ENCODE peak calls at places on chromosomes 4 and X, in four cellular contexts. One of them, this sample, is unnamed.

GRCh38 chr4:181959121-181959520 is 284.1 kb upstream of the TENM3 start:
- DNase-seq in HepG2: no peak
- DNase-seq in K562: no peak
- DNase-seq in GM12878: no peak
- DNase-seq in this sample: no peak

GRCh38 chrX:42732506-42732905 is 45.5 kb downstream of the PPP1R2C start:
- DNase-seq in K562: no peak
- DNase-seq in GM12878: no peak
- DNase-seq in HepG2: no peak
- DNase-seq in this sample: no peak

GRCh38 chr4:77669911-77670590 is 64.4 kb downstream of the CXCL13 start:
- DNase-seq in GM12878: no peak
- DNase-seq in HepG2: no peak
- DNase-seq in K562: no peak
- DNase-seq in this sample: no peak

GRCh38 chr4:169116270-169116901 is 106.3 kb upstream of the CBR4 start:
- DNase-seq in HepG2: no peak
- DNase-seq in GM12878: no peak
- DNase-seq in K562: no peak
- DNase-seq in this sample: no peak

GRCh38 chr4:155187989-155188388 is 20.4 kb upstream of the NPY2R start:
- DNase-seq in HepG2: no peak
- DNase-seq in GM12878: no peak
- DNase-seq in K562: no peak
- DNase-seq in this sample: no peak

GRCh38 chrX:48831136-48831908 is 4.1 kb downstream of the PCSK1N start:
- DNase-seq in K562: no peak
- DNase-seq in GM12878: no peak
- DNase-seq in HepG2: no peak
- DNase-seq in this sample: peak; percentile 27

GRCh38 chr4:155608231-155608885 is 58.3 kb upstream of the GUCY1A1 start:
- DNase-seq in HepG2: no peak
- DNase-seq in GM12878: no peak
- DNase-seq in K562: no peak
- DNase-seq in this sample: no peak

GRCh38 chrX:39616098-39616729 is 481.5 kb downstream of the BCOR start:
- DNase-seq in HepG2: no peak
- DNase-seq in GM12878: peak; percentile 24
- DNase-seq in K562: no peak
- DNase-seq in this sample: no peak

GRCh38 chr4:1010522-1011021 is 854 bp upstream of the FGFRL1 start:
- DNase-seq in HepG2: no peak
- DNase-seq in K562: no peak
- DNase-seq in GM12878: no peak
- DNase-seq in this sample: peak; percentile 40

GRCh38 chrX:132786217-132786616 is 172.2 kb downstream of the HS6ST2 start:
- DNase-seq in K562: no peak
- DNase-seq in GM12878: no peak
- DNase-seq in HepG2: no peak
- DNase-seq in this sample: no peak

DNA sequence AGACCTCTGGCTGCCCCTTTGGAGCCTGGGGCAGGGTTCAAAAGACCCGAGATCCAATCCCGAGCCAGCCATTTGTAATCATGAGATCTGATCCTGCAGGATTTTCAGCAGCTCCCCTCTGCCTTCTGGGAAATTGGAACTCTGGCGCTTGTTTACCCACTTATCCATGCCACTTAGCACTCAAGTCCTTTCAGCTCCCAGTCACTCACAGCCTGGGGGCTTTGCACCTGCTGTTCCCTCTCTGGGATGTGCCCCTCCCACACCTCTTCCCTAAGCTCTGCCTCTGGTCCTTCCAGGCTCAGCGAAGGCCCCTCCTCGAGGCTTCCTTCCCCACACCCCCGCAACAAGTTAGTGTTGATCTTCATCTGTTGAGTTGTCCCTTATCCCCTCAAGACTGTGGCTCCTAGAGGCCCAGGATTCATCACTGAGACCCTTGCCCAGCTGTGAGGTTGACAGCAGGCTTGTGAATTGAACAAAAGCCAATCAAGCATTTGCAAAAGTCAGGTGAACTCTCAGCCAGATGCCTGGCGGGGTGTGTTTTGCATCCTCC is 99.1 kb upstream of the AFAP1 start:
- DNase-seq in K562: no peak
- DNase-seq in HepG2: no peak
- DNase-seq in GM12878: no peak
- DNase-seq in this sample: no peak
- TF ChIP-seq REST in K562: no peak
- TF ChIP-seq REST in HepG2: no peak
- TF ChIP-seq REST in GM12878: no peak
- TF ChIP-seq REST in this sample: no peak

GRCh38 chr4:41202356-41202755 is 12.0 kb downstream of the APBB2 start:
- DNase-seq in GM12878: no peak
- DNase-seq in K562: no peak
- DNase-seq in HepG2: no peak
- DNase-seq in this sample: no peak
- TF ChIP-seq JUNB in GM12878: no peak
- TF ChIP-seq JUNB in K562: no peak
- TF ChIP-seq JUNB in HepG2: no peak
- TF ChIP-seq JUNB in this sample: no peak

GRCh38 chr4:113869743-113870375 is 108.3 kb upstream of the CAMK2D start:
- DNase-seq in K562: no peak
- DNase-seq in GM12878: peak; percentile 54
- DNase-seq in HepG2: no peak
- DNase-seq in this sample: no peak
- H2AFZ ChIP-seq in K562: no peak overlapping the region
- H2AFZ ChIP-seq in GM12878: peak overlapping the region; percentile 66
- H2AFZ ChIP-seq in HepG2: no peak overlapping the region
- H2AFZ ChIP-seq in this sample: no peak overlapping the region

GRCh38 chrX:83186632-83187031 is 321.5 kb upstream of the POU3F4 start:
- DNase-seq in K562: no peak
- DNase-seq in HepG2: no peak
- DNase-seq in GM12878: no peak
- DNase-seq in this sample: no peak

GRCh38 chrX:83185010-83185409 is 323.1 kb upstream of the POU3F4 start:
- DNase-seq in HepG2: no peak
- DNase-seq in GM12878: no peak
- DNase-seq in K562: no peak
- DNase-seq in this sample: no peak

DNA sequence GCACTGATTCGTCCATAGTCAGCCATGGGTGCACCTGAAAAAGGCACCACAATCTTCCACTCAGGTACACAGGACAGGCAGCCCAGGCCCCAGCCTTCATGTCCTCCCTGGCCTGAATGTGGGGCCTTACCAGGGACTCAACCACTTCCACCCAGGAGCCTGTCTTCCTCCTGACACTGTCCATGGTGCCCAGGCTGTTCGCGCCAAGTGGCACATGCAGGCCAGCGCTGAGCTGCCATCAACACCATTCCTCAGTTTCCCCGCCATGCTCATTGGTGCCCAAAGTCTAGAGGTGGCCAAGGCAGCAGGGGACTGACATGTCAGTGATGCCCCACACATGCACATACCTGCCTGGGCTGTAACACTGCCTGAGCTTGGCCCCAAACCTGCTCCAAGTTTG is 322.2 kb upstream of the POU3F4 start:
- DNase-seq in GM12878: no peak
- DNase-seq in K562: no peak
- DNase-seq in HepG2: no peak
- DNase-seq in this sample: no peak
- TF ChIP-seq REST in GM12878: no peak
- TF ChIP-seq REST in K562: no peak
- TF ChIP-seq REST in HepG2: no peak
- TF ChIP-seq REST in this sample: no peak

DNA sequence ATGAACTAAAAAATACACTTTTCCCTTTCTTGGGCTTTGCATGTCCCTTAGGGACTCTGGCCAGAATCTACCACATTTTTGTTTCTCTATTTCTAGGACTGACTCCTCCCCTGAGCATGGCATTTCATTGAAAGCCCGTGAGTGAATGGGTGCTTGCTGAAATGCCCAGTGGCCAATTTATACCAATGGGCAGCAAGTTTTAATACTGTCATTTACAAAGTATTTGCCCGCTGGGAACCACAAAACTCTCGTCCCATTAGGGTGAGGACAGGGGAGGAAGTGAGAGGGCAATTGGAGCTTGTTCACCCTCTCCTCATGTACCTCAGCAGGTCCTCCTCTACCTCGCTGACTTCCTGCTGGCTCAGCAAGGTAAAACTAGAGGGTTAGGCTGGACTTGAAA is 1.1 kb downstream of the SRPX2 start:
- DNase-seq in HepG2: no peak
- DNase-seq in K562: no peak
- DNase-seq in GM12878: no peak
- DNase-seq in this sample: no peak
- TF ChIP-seq JUNB in HepG2: no peak
- TF ChIP-seq JUNB in K562: no peak
- TF ChIP-seq JUNB in GM12878: no peak
- TF ChIP-seq JUNB in this sample: no peak

This sample was measured in GM23338.